ENCODE peak calls at places on chromosomes 5 and 9, in five cellular contexts. One of them, this sample, is unnamed.

GRCh38 chr9:108615152-108615551 is 240.6 kb downstream of the ACTL7B start:
- DNase-seq in Calu3: no peak
- DNase-seq in left lung: no peak
- DNase-seq in kidney: no peak
- DNase-seq in activated gamma-delta T cell treated with anti-CD3 and anti-CD28 coated beads, Interleukin-2, amount 50 U/mL, for 16 hours: no peak
- DNase-seq in this sample: no peak

GRCh38 chr5:139795074-139796001 is at the start of gene PSD2:
- DNase-seq in Calu3: peak; percentile 40
- DNase-seq in kidney: no peak
- DNase-seq in activated gamma-delta T cell treated with anti-CD3 and anti-CD28 coated beads, Interleukin-2, amount 50 U/mL, for 16 hours: no peak
- DNase-seq in left lung: no peak
- DNase-seq in this sample: no peak

GRCh38 chr5:149885512-149885911 is 59.1 kb downstream of the PDE6A start:
- DNase-seq in kidney: no peak
- DNase-seq in Calu3: no peak
- DNase-seq in activated gamma-delta T cell treated with anti-CD3 and anti-CD28 coated beads, Interleukin-2, amount 50 U/mL, for 16 hours: no peak
- DNase-seq in left lung: no peak
- DNase-seq in this sample: no peak

GRCh38 chr5:107425541-107426031 is 245.2 kb downstream of the EFNA5 start:
- DNase-seq in left lung: no peak
- DNase-seq in activated gamma-delta T cell treated with anti-CD3 and anti-CD28 coated beads, Interleukin-2, amount 50 U/mL, for 16 hours: no peak
- DNase-seq in Calu3: peak; percentile 55
- DNase-seq in kidney: no peak
- DNase-seq in this sample: no peak

GRCh38 chr5:103057208-103058130 is 62.5 kb downstream of the GIN1 start:
- DNase-seq in kidney: no peak
- DNase-seq in activated gamma-delta T cell treated with anti-CD3 and anti-CD28 coated beads, Interleukin-2, amount 50 U/mL, for 16 hours: no peak
- DNase-seq in left lung: no peak
- DNase-seq in Calu3: no peak
- DNase-seq in this sample: no peak

GRCh38 chr5:143245929-143246561 is 157.4 kb downstream of the NR3C1 start:
- DNase-seq in Calu3: peak; percentile 81
- DNase-seq in left lung: no peak
- DNase-seq in kidney: no peak
- DNase-seq in activated gamma-delta T cell treated with anti-CD3 and anti-CD28 coated beads, Interleukin-2, amount 50 U/mL, for 16 hours: no peak
- DNase-seq in this sample: no peak

GRCh38 chr5:73637565-73637964 is 11.6 kb downstream of the ARHGEF28 start:
- DNase-seq in Calu3: no peak
- DNase-seq in activated gamma-delta T cell treated with anti-CD3 and anti-CD28 coated beads, Interleukin-2, amount 50 U/mL, for 16 hours: no peak
- DNase-seq in left lung: no peak
- DNase-seq in kidney: no peak
- DNase-seq in this sample: no peak

GRCh38 chr9:38044706-38045105 is 24.3 kb downstream of the SHB start:
- DNase-seq in activated gamma-delta T cell treated with anti-CD3 and anti-CD28 coated beads, Interleukin-2, amount 50 U/mL, for 16 hours: no peak
- DNase-seq in left lung: no peak
- DNase-seq in Calu3: no peak
- DNase-seq in kidney: peak; percentile 30
- DNase-seq in this sample: no peak

GRCh38 chr9:83538172-83538889 is at the start of gene FRMD3:
- DNase-seq in kidney: peak; percentile 94
- DNase-seq in left lung: peak; percentile 76
- DNase-seq in activated gamma-delta T cell treated with anti-CD3 and anti-CD28 coated beads, Interleukin-2, amount 50 U/mL, for 16 hours: no peak
- DNase-seq in Calu3: peak; percentile 86
- DNase-seq in this sample: peak; percentile 50

GRCh38 chr9:5671711-5672353 is 42.9 kb downstream of the RIC1 start:
- DNase-seq in activated gamma-delta T cell treated with anti-CD3 and anti-CD28 coated beads, Interleukin-2, amount 50 U/mL, for 16 hours: no peak
- DNase-seq in kidney: no peak
- DNase-seq in Calu3: no peak
- DNase-seq in left lung: no peak
- DNase-seq in this sample: no peak

GRCh38 chr5:59264641-59265245 is 628.8 kb downstream of the PDE4D start:
- DNase-seq in left lung: no peak
- DNase-seq in Calu3: no peak
- DNase-seq in activated gamma-delta T cell treated with anti-CD3 and anti-CD28 coated beads, Interleukin-2, amount 50 U/mL, for 16 hours: no peak
- DNase-seq in kidney: no peak
- DNase-seq in this sample: no peak

GRCh38 chr9:113993838-113994540 is 84.1 kb downstream of the AMBP start:
- DNase-seq in Calu3: no peak
- DNase-seq in activated gamma-delta T cell treated with anti-CD3 and anti-CD28 coated beads, Interleukin-2, amount 50 U/mL, for 16 hours: no peak
- DNase-seq in left lung: peak; percentile 83
- DNase-seq in kidney: peak; percentile 91
- DNase-seq in this sample: peak; percentile 98